ENCODE peak calls at places on chromosome 18, in eight cellular contexts. D is Panc1, X is frontal cortex, G is HuH-7.5, Y is mesendoderm, S is BJ, T is NCI-H1417, E is hepatic stellate cell. Q is an unnamed sample.

GRCh38 chr18:41761329-41762028 is 193.6 kb upstream of the PIK3C3 start:
- DNase-seq in D (no peak), X (no peak), G (no peak), Y (no peak), S (peak; percentile 89), T (no peak), E (peak; percentile 8), Q (peak; percentile 59)

GRCh38 chr18:69102959-69103358 is 297.7 kb upstream of the DOK6 start:
- DNase-seq in D (no peak), X (no peak), G (no peak), Y (no peak), S (peak; percentile 6), T (no peak), E (no peak), Q (peak; percentile 2)

GRCh38 chr18:2894131-2894840 is 47.5 kb downstream of the EMILIN2 start:
- DNase-seq in D (no peak), X (no peak), G (peak; percentile 79), Y (peak; percentile 30), S (no peak), T (no peak), E (no peak), Q (no peak)

GRCh38 chr18:35131387-35132283 is 90.4 kb downstream of the MAPRE2 start:
- DNase-seq in D (no peak), X (peak; percentile 38), G (no peak), Y (no peak), S (no peak), T (no peak), E (no peak), Q (no peak)

GRCh38 chr18:6874316-6874715 is 144.8 kb downstream of the ARHGAP28 start:
- DNase-seq in D (no peak), X (no peak), G (no peak), Y (no peak), S (no peak), T (no peak), E (no peak), Q (no peak)

GRCh38 chr18:13447621-13448020 is 229.1 kb downstream of the LDLRAD4 start:
- DNase-seq in D (no peak), X (no peak), G (no peak), Y (peak; percentile 84), S (peak; percentile 22), T (peak; percentile 86), E (peak; percentile 23), Q (peak; percentile 53)

GRCh38 chr18:74692367-74693013 is 94.8 kb downstream of the ZNF407 start:
- DNase-seq in D (no peak), X (no peak), G (no peak), Y (no peak), S (no peak), T (no peak), E (no peak), Q (no peak)

GRCh38 chr18:26088482-26088881 is 1.9 kb downstream of the SS18 start:
- DNase-seq in D (no peak), X (peak; percentile 14), G (no peak), Y (no peak), S (no peak), T (peak; percentile 34), E (peak; percentile 9), Q (no peak)

GRCh38 chr18:43049021-43049420 is 66.5 kb downstream of the RIT2 start:
- DNase-seq in D (no peak), X (no peak), G (no peak), Y (no peak), S (no peak), T (no peak), E (no peak), Q (peak; percentile 64)

GRCh38 chr18:26134110-26134509 is 441 bp downstream of the PSMA8 start:
- DNase-seq in D (no peak), X (no peak), G (no peak), Y (no peak), S (no peak), T (no peak), E (no peak), Q (no peak)

GRCh38 chr18:26970637-26971036 is 105.1 kb upstream of the AQP4 start:
- DNase-seq in D (no peak), X (no peak), G (no peak), Y (no peak), S (no peak), T (no peak), E (no peak), Q (no peak)

GRCh38 chr18:54260376-54261072 is 8.8 kb upstream of the POLI start:
- DNase-seq in D (no peak), X (no peak), G (no peak), Y (no peak), S (no peak), T (no peak), E (no peak), Q (no peak)